ENCODE peak calls at places on chromosome 3, in eight cellular contexts. One of them, this sample, is unnamed.

GRCh38 chr3:72031581-72031980 is 246.6 kb upstream of the PROK2 start:
- DNase-seq in SJSA1: peak; percentile 77
- DNase-seq in activated CD4-positive, alpha-beta T cell treated with anti-CD3 and anti-CD28 coated beads for 24 hours: no peak
- DNase-seq in mesothelial cell of epicardium: no peak
- DNase-seq in NCI-H2171 treated with DMSO at 0.1 percent for 48 hours: no peak
- DNase-seq in erythroblast: peak; percentile 44
- DNase-seq in stimulated activated CD8-positive, alpha-beta memory T cell treated with anti-CD3 and anti-CD28 coated beads, Interleukin-12 subunit alpha, Interleukin-12 subunit beta, amount 100 ng/mL, for 1 hour: no peak
- DNase-seq in amniotic stem cell: peak; percentile 3
- DNase-seq in this sample: no peak

GRCh38 chr3:194282436-194283122 is 68.5 kb downstream of the CPN2 start:
- DNase-seq in NCI-H2171 treated with DMSO at 0.1 percent for 48 hours: no peak
- DNase-seq in stimulated activated CD8-positive, alpha-beta memory T cell treated with anti-CD3 and anti-CD28 coated beads, Interleukin-12 subunit alpha, Interleukin-12 subunit beta, amount 100 ng/mL, for 1 hour: no peak
- DNase-seq in erythroblast: no peak
- DNase-seq in mesothelial cell of epicardium: no peak
- DNase-seq in SJSA1: no peak
- DNase-seq in amniotic stem cell: no peak
- DNase-seq in activated CD4-positive, alpha-beta T cell treated with anti-CD3 and anti-CD28 coated beads for 24 hours: no peak
- DNase-seq in this sample: no peak

GRCh38 chr3:126452213-126452612 is 23.5 kb downstream of the ZXDC start:
- DNase-seq in SJSA1: no peak
- DNase-seq in activated CD4-positive, alpha-beta T cell treated with anti-CD3 and anti-CD28 coated beads for 24 hours: no peak
- DNase-seq in stimulated activated CD8-positive, alpha-beta memory T cell treated with anti-CD3 and anti-CD28 coated beads, Interleukin-12 subunit alpha, Interleukin-12 subunit beta, amount 100 ng/mL, for 1 hour: no peak
- DNase-seq in mesothelial cell of epicardium: no peak
- DNase-seq in NCI-H2171 treated with DMSO at 0.1 percent for 48 hours: no peak
- DNase-seq in amniotic stem cell: no peak
- DNase-seq in erythroblast: no peak
- DNase-seq in this sample: no peak

GRCh38 chr3:196422976-196423781 is 9.0 kb downstream of the UBXN7 start:
- DNase-seq in mesothelial cell of epicardium: no peak
- DNase-seq in SJSA1: no peak
- DNase-seq in activated CD4-positive, alpha-beta T cell treated with anti-CD3 and anti-CD28 coated beads for 24 hours: no peak
- DNase-seq in erythroblast: peak; percentile 48
- DNase-seq in amniotic stem cell: no peak
- DNase-seq in stimulated activated CD8-positive, alpha-beta memory T cell treated with anti-CD3 and anti-CD28 coated beads, Interleukin-12 subunit alpha, Interleukin-12 subunit beta, amount 100 ng/mL, for 1 hour: no peak
- DNase-seq in NCI-H2171 treated with DMSO at 0.1 percent for 48 hours: peak; percentile 7
- DNase-seq in this sample: no peak

GRCh38 chr3:53156368-53156834 is 4.6 kb upstream of the PRKCD start:
- DNase-seq in amniotic stem cell: no peak
- DNase-seq in NCI-H2171 treated with DMSO at 0.1 percent for 48 hours: no peak
- DNase-seq in mesothelial cell of epicardium: no peak
- DNase-seq in activated CD4-positive, alpha-beta T cell treated with anti-CD3 and anti-CD28 coated beads for 24 hours: no peak
- DNase-seq in SJSA1: no peak
- DNase-seq in stimulated activated CD8-positive, alpha-beta memory T cell treated with anti-CD3 and anti-CD28 coated beads, Interleukin-12 subunit alpha, Interleukin-12 subunit beta, amount 100 ng/mL, for 1 hour: no peak
- DNase-seq in erythroblast: no peak
- DNase-seq in this sample: no peak

GRCh38 chr3:23659840-23660430 is 145.8 kb upstream of the UBE2E1 start:
- DNase-seq in amniotic stem cell: no peak
- DNase-seq in stimulated activated CD8-positive, alpha-beta memory T cell treated with anti-CD3 and anti-CD28 coated beads, Interleukin-12 subunit alpha, Interleukin-12 subunit beta, amount 100 ng/mL, for 1 hour: no peak
- DNase-seq in SJSA1: no peak
- DNase-seq in activated CD4-positive, alpha-beta T cell treated with anti-CD3 and anti-CD28 coated beads for 24 hours: no peak
- DNase-seq in mesothelial cell of epicardium: no peak
- DNase-seq in erythroblast: no peak
- DNase-seq in NCI-H2171 treated with DMSO at 0.1 percent for 48 hours: no peak
- DNase-seq in this sample: no peak

GRCh38 chr3:114707225-114707860 is 413.5 kb downstream of the TIGIT start:
- DNase-seq in NCI-H2171 treated with DMSO at 0.1 percent for 48 hours: no peak
- DNase-seq in mesothelial cell of epicardium: no peak
- DNase-seq in SJSA1: no peak
- DNase-seq in erythroblast: no peak
- DNase-seq in activated CD4-positive, alpha-beta T cell treated with anti-CD3 and anti-CD28 coated beads for 24 hours: no peak
- DNase-seq in amniotic stem cell: no peak
- DNase-seq in stimulated activated CD8-positive, alpha-beta memory T cell treated with anti-CD3 and anti-CD28 coated beads, Interleukin-12 subunit alpha, Interleukin-12 subunit beta, amount 100 ng/mL, for 1 hour: no peak
- DNase-seq in this sample: no peak

GRCh38 chr3:45552031-45552772 is 42.3 kb upstream of the LIMD1 start:
- DNase-seq in activated CD4-positive, alpha-beta T cell treated with anti-CD3 and anti-CD28 coated beads for 24 hours: no peak
- DNase-seq in erythroblast: no peak
- DNase-seq in SJSA1: no peak
- DNase-seq in mesothelial cell of epicardium: no peak
- DNase-seq in NCI-H2171 treated with DMSO at 0.1 percent for 48 hours: peak; percentile 61
- DNase-seq in amniotic stem cell: no peak
- DNase-seq in stimulated activated CD8-positive, alpha-beta memory T cell treated with anti-CD3 and anti-CD28 coated beads, Interleukin-12 subunit alpha, Interleukin-12 subunit beta, amount 100 ng/mL, for 1 hour: no peak
- DNase-seq in this sample: no peak

GRCh38 chr3:99774467-99774866 is 43.2 kb upstream of the CMSS1 start:
- DNase-seq in amniotic stem cell: peak; percentile 38
- DNase-seq in erythroblast: peak; percentile 26
- DNase-seq in mesothelial cell of epicardium: no peak
- DNase-seq in NCI-H2171 treated with DMSO at 0.1 percent for 48 hours: no peak
- DNase-seq in SJSA1: no peak
- DNase-seq in stimulated activated CD8-positive, alpha-beta memory T cell treated with anti-CD3 and anti-CD28 coated beads, Interleukin-12 subunit alpha, Interleukin-12 subunit beta, amount 100 ng/mL, for 1 hour: no peak
- DNase-seq in activated CD4-positive, alpha-beta T cell treated with anti-CD3 and anti-CD28 coated beads for 24 hours: no peak
- DNase-seq in this sample: peak; percentile 15

GRCh38 chr3:49173116-49173791 is 1.9 kb downstream of the KLHDC8B start:
- DNase-seq in SJSA1: no peak
- DNase-seq in amniotic stem cell: no peak
- DNase-seq in stimulated activated CD8-positive, alpha-beta memory T cell treated with anti-CD3 and anti-CD28 coated beads, Interleukin-12 subunit alpha, Interleukin-12 subunit beta, amount 100 ng/mL, for 1 hour: no peak
- DNase-seq in mesothelial cell of epicardium: peak; percentile 55
- DNase-seq in erythroblast: peak; percentile 86
- DNase-seq in activated CD4-positive, alpha-beta T cell treated with anti-CD3 and anti-CD28 coated beads for 24 hours: no peak
- DNase-seq in NCI-H2171 treated with DMSO at 0.1 percent for 48 hours: no peak
- DNase-seq in this sample: no peak

GRCh38 chr3:71103430-71103881 is 480.1 kb downstream of the FOXP1 start:
- DNase-seq in stimulated activated CD8-positive, alpha-beta memory T cell treated with anti-CD3 and anti-CD28 coated beads, Interleukin-12 subunit alpha, Interleukin-12 subunit beta, amount 100 ng/mL, for 1 hour: no peak
- DNase-seq in NCI-H2171 treated with DMSO at 0.1 percent for 48 hours: no peak
- DNase-seq in amniotic stem cell: no peak
- DNase-seq in erythroblast: no peak
- DNase-seq in activated CD4-positive, alpha-beta T cell treated with anti-CD3 and anti-CD28 coated beads for 24 hours: no peak
- DNase-seq in mesothelial cell of epicardium: no peak
- DNase-seq in SJSA1: peak; percentile 73
- DNase-seq in this sample: no peak

GRCh38 chr3:197257711-197258110 is 40.7 kb downstream of the DLG1 start:
- DNase-seq in stimulated activated CD8-positive, alpha-beta memory T cell treated with anti-CD3 and anti-CD28 coated beads, Interleukin-12 subunit alpha, Interleukin-12 subunit beta, amount 100 ng/mL, for 1 hour: no peak
- DNase-seq in amniotic stem cell: no peak
- DNase-seq in activated CD4-positive, alpha-beta T cell treated with anti-CD3 and anti-CD28 coated beads for 24 hours: no peak
- DNase-seq in SJSA1: no peak
- DNase-seq in mesothelial cell of epicardium: no peak
- DNase-seq in NCI-H2171 treated with DMSO at 0.1 percent for 48 hours: no peak
- DNase-seq in erythroblast: no peak
- DNase-seq in this sample: no peak

GRCh38 chr3:197025736-197026480 is 3.7 kb downstream of the MELTF start:
- DNase-seq in amniotic stem cell: no peak
- DNase-seq in stimulated activated CD8-positive, alpha-beta memory T cell treated with anti-CD3 and anti-CD28 coated beads, Interleukin-12 subunit alpha, Interleukin-12 subunit beta, amount 100 ng/mL, for 1 hour: no peak
- DNase-seq in mesothelial cell of epicardium: no peak
- DNase-seq in erythroblast: no peak
- DNase-seq in activated CD4-positive, alpha-beta T cell treated with anti-CD3 and anti-CD28 coated beads for 24 hours: no peak
- DNase-seq in NCI-H2171 treated with DMSO at 0.1 percent for 48 hours: no peak
- DNase-seq in SJSA1: no peak
- DNase-seq in this sample: peak; percentile 15

GRCh38 chr3:25693238-25693637 is 28.5 kb upstream of the TOP2B start:
- DNase-seq in amniotic stem cell: no peak
- DNase-seq in NCI-H2171 treated with DMSO at 0.1 percent for 48 hours: no peak
- DNase-seq in erythroblast: no peak
- DNase-seq in SJSA1: no peak
- DNase-seq in activated CD4-positive, alpha-beta T cell treated with anti-CD3 and anti-CD28 coated beads for 24 hours: no peak
- DNase-seq in stimulated activated CD8-positive, alpha-beta memory T cell treated with anti-CD3 and anti-CD28 coated beads, Interleukin-12 subunit alpha, Interleukin-12 subunit beta, amount 100 ng/mL, for 1 hour: no peak
- DNase-seq in mesothelial cell of epicardium: no peak
- DNase-seq in this sample: no peak

GRCh38 chr3:48187579-48188265 is 495 bp downstream of the CDC25A start:
- DNase-seq in erythroblast: peak; percentile 93
- DNase-seq in stimulated activated CD8-positive, alpha-beta memory T cell treated with anti-CD3 and anti-CD28 coated beads, Interleukin-12 subunit alpha, Interleukin-12 subunit beta, amount 100 ng/mL, for 1 hour: no peak
- DNase-seq in SJSA1: peak; percentile 45
- DNase-seq in amniotic stem cell: no peak
- DNase-seq in activated CD4-positive, alpha-beta T cell treated with anti-CD3 and anti-CD28 coated beads for 24 hours: peak; percentile 28
- DNase-seq in mesothelial cell of epicardium: peak; percentile 56
- DNase-seq in NCI-H2171 treated with DMSO at 0.1 percent for 48 hours: peak; percentile 6
- DNase-seq in this sample: peak; percentile 57

GRCh38 chr3:88408097-88408496 is 258.3 kb downstream of the C3orf38 start:
- DNase-seq in erythroblast: no peak
- DNase-seq in NCI-H2171 treated with DMSO at 0.1 percent for 48 hours: no peak
- DNase-seq in amniotic stem cell: no peak
- DNase-seq in stimulated activated CD8-positive, alpha-beta memory T cell treated with anti-CD3 and anti-CD28 coated beads, Interleukin-12 subunit alpha, Interleukin-12 subunit beta, amount 100 ng/mL, for 1 hour: no peak
- DNase-seq in SJSA1: no peak
- DNase-seq in activated CD4-positive, alpha-beta T cell treated with anti-CD3 and anti-CD28 coated beads for 24 hours: no peak
- DNase-seq in mesothelial cell of epicardium: no peak
- DNase-seq in this sample: no peak

GRCh38 chr3:28972921-28973320 is 307.9 kb upstream of the RBMS3 start:
- DNase-seq in amniotic stem cell: no peak
- DNase-seq in stimulated activated CD8-positive, alpha-beta memory T cell treated with anti-CD3 and anti-CD28 coated beads, Interleukin-12 subunit alpha, Interleukin-12 subunit beta, amount 100 ng/mL, for 1 hour: no peak
- DNase-seq in NCI-H2171 treated with DMSO at 0.1 percent for 48 hours: no peak
- DNase-seq in activated CD4-positive, alpha-beta T cell treated with anti-CD3 and anti-CD28 coated beads for 24 hours: no peak
- DNase-seq in erythroblast: no peak
- DNase-seq in SJSA1: no peak
- DNase-seq in mesothelial cell of epicardium: no peak
- DNase-seq in this sample: no peak

GRCh38 chr3:16301490-16301889 is 36.5 kb downstream of the OXNAD1 start:
- DNase-seq in activated CD4-positive, alpha-beta T cell treated with anti-CD3 and anti-CD28 coated beads for 24 hours: no peak
- DNase-seq in mesothelial cell of epicardium: no peak
- DNase-seq in amniotic stem cell: no peak
- DNase-seq in NCI-H2171 treated with DMSO at 0.1 percent for 48 hours: no peak
- DNase-seq in erythroblast: no peak
- DNase-seq in SJSA1: no peak
- DNase-seq in stimulated activated CD8-positive, alpha-beta memory T cell treated with anti-CD3 and anti-CD28 coated beads, Interleukin-12 subunit alpha, Interleukin-12 subunit beta, amount 100 ng/mL, for 1 hour: no peak
- DNase-seq in this sample: no peak

GRCh38 chr3:127550758-127551157 is 39.8 kb downstream of the TPRA1 start:
- DNase-seq in amniotic stem cell: no peak
- DNase-seq in erythroblast: no peak
- DNase-seq in stimulated activated CD8-positive, alpha-beta memory T cell treated with anti-CD3 and anti-CD28 coated beads, Interleukin-12 subunit alpha, Interleukin-12 subunit beta, amount 100 ng/mL, for 1 hour: no peak
- DNase-seq in activated CD4-positive, alpha-beta T cell treated with anti-CD3 and anti-CD28 coated beads for 24 hours: no peak
- DNase-seq in mesothelial cell of epicardium: no peak
- DNase-seq in SJSA1: no peak
- DNase-seq in NCI-H2171 treated with DMSO at 0.1 percent for 48 hours: no peak
- DNase-seq in this sample: no peak

GRCh38 chr3:9420850-9421549 is 23.6 kb downstream of the SETD5 start:
- DNase-seq in NCI-H2171 treated with DMSO at 0.1 percent for 48 hours: peak; percentile 9
- DNase-seq in amniotic stem cell: no peak
- DNase-seq in mesothelial cell of epicardium: no peak
- DNase-seq in activated CD4-positive, alpha-beta T cell treated with anti-CD3 and anti-CD28 coated beads for 24 hours: no peak
- DNase-seq in stimulated activated CD8-positive, alpha-beta memory T cell treated with anti-CD3 and anti-CD28 coated beads, Interleukin-12 subunit alpha, Interleukin-12 subunit beta, amount 100 ng/mL, for 1 hour: no peak
- DNase-seq in erythroblast: no peak
- DNase-seq in SJSA1: no peak
- DNase-seq in this sample: no peak

GRCh38 chr3:157369712-157370447 is 66.8 kb upstream of the PTX3 start:
- DNase-seq in mesothelial cell of epicardium: no peak
- DNase-seq in NCI-H2171 treated with DMSO at 0.1 percent for 48 hours: no peak
- DNase-seq in stimulated activated CD8-positive, alpha-beta memory T cell treated with anti-CD3 and anti-CD28 coated beads, Interleukin-12 subunit alpha, Interleukin-12 subunit beta, amount 100 ng/mL, for 1 hour: no peak
- DNase-seq in amniotic stem cell: no peak
- DNase-seq in erythroblast: no peak
- DNase-seq in activated CD4-positive, alpha-beta T cell treated with anti-CD3 and anti-CD28 coated beads for 24 hours: no peak
- DNase-seq in SJSA1: no peak
- DNase-seq in this sample: no peak

GRCh38 chr3:183058351-183058750 is 40.9 kb downstream of the MCCC1 start:
- DNase-seq in SJSA1: no peak
- DNase-seq in erythroblast: no peak
- DNase-seq in stimulated activated CD8-positive, alpha-beta memory T cell treated with anti-CD3 and anti-CD28 coated beads, Interleukin-12 subunit alpha, Interleukin-12 subunit beta, amount 100 ng/mL, for 1 hour: no peak
- DNase-seq in activated CD4-positive, alpha-beta T cell treated with anti-CD3 and anti-CD28 coated beads for 24 hours: no peak
- DNase-seq in mesothelial cell of epicardium: no peak
- DNase-seq in NCI-H2171 treated with DMSO at 0.1 percent for 48 hours: no peak
- DNase-seq in amniotic stem cell: no peak
- DNase-seq in this sample: no peak

GRCh38 chr3:143222981-143223380 is 103.4 kb downstream of the CHST2 start:
- DNase-seq in SJSA1: no peak
- DNase-seq in erythroblast: no peak
- DNase-seq in NCI-H2171 treated with DMSO at 0.1 percent for 48 hours: no peak
- DNase-seq in mesothelial cell of epicardium: no peak
- DNase-seq in stimulated activated CD8-positive, alpha-beta memory T cell treated with anti-CD3 and anti-CD28 coated beads, Interleukin-12 subunit alpha, Interleukin-12 subunit beta, amount 100 ng/mL, for 1 hour: no peak
- DNase-seq in amniotic stem cell: no peak
- DNase-seq in activated CD4-positive, alpha-beta T cell treated with anti-CD3 and anti-CD28 coated beads for 24 hours: no peak
- DNase-seq in this sample: no peak

GRCh38 chr3:170423001-170423615 is 4.4 kb downstream of the CLDN11 start:
- DNase-seq in amniotic stem cell: no peak
- DNase-seq in SJSA1: no peak
- DNase-seq in stimulated activated CD8-positive, alpha-beta memory T cell treated with anti-CD3 and anti-CD28 coated beads, Interleukin-12 subunit alpha, Interleukin-12 subunit beta, amount 100 ng/mL, for 1 hour: no peak
- DNase-seq in NCI-H2171 treated with DMSO at 0.1 percent for 48 hours: no peak
- DNase-seq in erythroblast: no peak
- DNase-seq in mesothelial cell of epicardium: peak; percentile 17
- DNase-seq in activated CD4-positive, alpha-beta T cell treated with anti-CD3 and anti-CD28 coated beads for 24 hours: no peak
- DNase-seq in this sample: no peak

GRCh38 chr3:161475905-161476304 is 20.7 kb upstream of the OTOL1 start:
- DNase-seq in amniotic stem cell: no peak
- DNase-seq in activated CD4-positive, alpha-beta T cell treated with anti-CD3 and anti-CD28 coated beads for 24 hours: no peak
- DNase-seq in mesothelial cell of epicardium: no peak
- DNase-seq in SJSA1: no peak
- DNase-seq in erythroblast: no peak
- DNase-seq in NCI-H2171 treated with DMSO at 0.1 percent for 48 hours: no peak
- DNase-seq in stimulated activated CD8-positive, alpha-beta memory T cell treated with anti-CD3 and anti-CD28 coated beads, Interleukin-12 subunit alpha, Interleukin-12 subunit beta, amount 100 ng/mL, for 1 hour: no peak
- DNase-seq in this sample: no peak

GRCh38 chr3:116020989-116021388 is 397.7 kb downstream of the GAP43 start:
- DNase-seq in NCI-H2171 treated with DMSO at 0.1 percent for 48 hours: no peak
- DNase-seq in amniotic stem cell: no peak
- DNase-seq in activated CD4-positive, alpha-beta T cell treated with anti-CD3 and anti-CD28 coated beads for 24 hours: no peak
- DNase-seq in mesothelial cell of epicardium: no peak
- DNase-seq in stimulated activated CD8-positive, alpha-beta memory T cell treated with anti-CD3 and anti-CD28 coated beads, Interleukin-12 subunit alpha, Interleukin-12 subunit beta, amount 100 ng/mL, for 1 hour: no peak
- DNase-seq in SJSA1: no peak
- DNase-seq in erythroblast: no peak
- DNase-seq in this sample: no peak

GRCh38 chr3:17055374-17056276 is 170.9 kb downstream of the PLCL2 start:
- DNase-seq in activated CD4-positive, alpha-beta T cell treated with anti-CD3 and anti-CD28 coated beads for 24 hours: no peak
- DNase-seq in mesothelial cell of epicardium: no peak
- DNase-seq in SJSA1: no peak
- DNase-seq in erythroblast: no peak
- DNase-seq in stimulated activated CD8-positive, alpha-beta memory T cell treated with anti-CD3 and anti-CD28 coated beads, Interleukin-12 subunit alpha, Interleukin-12 subunit beta, amount 100 ng/mL, for 1 hour: no peak
- DNase-seq in NCI-H2171 treated with DMSO at 0.1 percent for 48 hours: no peak
- DNase-seq in amniotic stem cell: no peak
- DNase-seq in this sample: no peak

GRCh38 chr3:43259626-43260025 is 26.7 kb upstream of the SNRK start:
- DNase-seq in amniotic stem cell: no peak
- DNase-seq in NCI-H2171 treated with DMSO at 0.1 percent for 48 hours: no peak
- DNase-seq in erythroblast: no peak
- DNase-seq in stimulated activated CD8-positive, alpha-beta memory T cell treated with anti-CD3 and anti-CD28 coated beads, Interleukin-12 subunit alpha, Interleukin-12 subunit beta, amount 100 ng/mL, for 1 hour: no peak
- DNase-seq in mesothelial cell of epicardium: no peak
- DNase-seq in activated CD4-positive, alpha-beta T cell treated with anti-CD3 and anti-CD28 coated beads for 24 hours: no peak
- DNase-seq in SJSA1: no peak
- DNase-seq in this sample: no peak

GRCh38 chr3:135103913-135104312 is 308.9 kb downstream of the EPHB1 start:
- DNase-seq in NCI-H2171 treated with DMSO at 0.1 percent for 48 hours: peak; percentile 14
- DNase-seq in amniotic stem cell: no peak
- DNase-seq in SJSA1: no peak
- DNase-seq in mesothelial cell of epicardium: no peak
- DNase-seq in activated CD4-positive, alpha-beta T cell treated with anti-CD3 and anti-CD28 coated beads for 24 hours: no peak
- DNase-seq in stimulated activated CD8-positive, alpha-beta memory T cell treated with anti-CD3 and anti-CD28 coated beads, Interleukin-12 subunit alpha, Interleukin-12 subunit beta, amount 100 ng/mL, for 1 hour: no peak
- DNase-seq in erythroblast: no peak
- DNase-seq in this sample: no peak

GRCh38 chr3:44434834-44435510 is 42.5 kb downstream of the ZNF445 start:
- DNase-seq in activated CD4-positive, alpha-beta T cell treated with anti-CD3 and anti-CD28 coated beads for 24 hours: no peak
- DNase-seq in amniotic stem cell: no peak
- DNase-seq in mesothelial cell of epicardium: no peak
- DNase-seq in stimulated activated CD8-positive, alpha-beta memory T cell treated with anti-CD3 and anti-CD28 coated beads, Interleukin-12 subunit alpha, Interleukin-12 subunit beta, amount 100 ng/mL, for 1 hour: no peak
- DNase-seq in NCI-H2171 treated with DMSO at 0.1 percent for 48 hours: no peak
- DNase-seq in SJSA1: no peak
- DNase-seq in erythroblast: no peak
- DNase-seq in this sample: no peak

GRCh38 chr3:184366619-184367321 is 5.3 kb downstream of the POLR2H start:
- DNase-seq in mesothelial cell of epicardium: no peak
- DNase-seq in stimulated activated CD8-positive, alpha-beta memory T cell treated with anti-CD3 and anti-CD28 coated beads, Interleukin-12 subunit alpha, Interleukin-12 subunit beta, amount 100 ng/mL, for 1 hour: no peak
- DNase-seq in SJSA1: no peak
- DNase-seq in activated CD4-positive, alpha-beta T cell treated with anti-CD3 and anti-CD28 coated beads for 24 hours: no peak
- DNase-seq in amniotic stem cell: no peak
- DNase-seq in erythroblast: no peak
- DNase-seq in NCI-H2171 treated with DMSO at 0.1 percent for 48 hours: no peak
- DNase-seq in this sample: no peak

GRCh38 chr3:77039606-77040553 is at the start of gene ROBO2:
- DNase-seq in activated CD4-positive, alpha-beta T cell treated with anti-CD3 and anti-CD28 coated beads for 24 hours: no peak
- DNase-seq in NCI-H2171 treated with DMSO at 0.1 percent for 48 hours: peak; percentile 65
- DNase-seq in amniotic stem cell: peak; percentile 51
- DNase-seq in stimulated activated CD8-positive, alpha-beta memory T cell treated with anti-CD3 and anti-CD28 coated beads, Interleukin-12 subunit alpha, Interleukin-12 subunit beta, amount 100 ng/mL, for 1 hour: no peak
- DNase-seq in SJSA1: no peak
- DNase-seq in mesothelial cell of epicardium: peak; percentile 78
- DNase-seq in erythroblast: peak; percentile 8
- DNase-seq in this sample: peak; percentile 11

GRCh38 chr3:111594205-111594604 is 941 bp downstream of the ZBED2 start:
- DNase-seq in erythroblast: no peak
- DNase-seq in amniotic stem cell: peak; percentile 34
- DNase-seq in SJSA1: peak; percentile 69
- DNase-seq in NCI-H2171 treated with DMSO at 0.1 percent for 48 hours: no peak
- DNase-seq in mesothelial cell of epicardium: no peak
- DNase-seq in activated CD4-positive, alpha-beta T cell treated with anti-CD3 and anti-CD28 coated beads for 24 hours: no peak
- DNase-seq in stimulated activated CD8-positive, alpha-beta memory T cell treated with anti-CD3 and anti-CD28 coated beads, Interleukin-12 subunit alpha, Interleukin-12 subunit beta, amount 100 ng/mL, for 1 hour: no peak
- DNase-seq in this sample: peak; percentile 30